ENCODE peak calls at places on chromosomes 1 and 21, in seven cellular contexts. One of them, this sample, is unnamed.

GRCh38 chr1:21289700-21290545 is at the start of gene ECE1:
- DNase-seq in activated CD8-positive, alpha-beta memory T cell treated with anti-CD3 and anti-CD28 coated beads, Interleukin-2, amount 50 U/mL, for 4 hours: peak
- DNase-seq in AG04450: no peak
- DNase-seq in NCI-H1092: no peak
- DNase-seq in DMS153: no peak
- DNase-seq in CD8-positive, alpha-beta T cell: no peak
- DNase-seq in H54: peak
- DNase-seq in this sample: no peak

GRCh38 chr1:2435091-2435490 is 22.7 kb upstream of the PEX10 start:
- DNase-seq in activated CD8-positive, alpha-beta memory T cell treated with anti-CD3 and anti-CD28 coated beads, Interleukin-2, amount 50 U/mL, for 4 hours: no peak
- DNase-seq in AG04450: no peak
- DNase-seq in NCI-H1092: no peak
- DNase-seq in DMS153: no peak
- DNase-seq in CD8-positive, alpha-beta T cell: no peak
- DNase-seq in H54: no peak
- DNase-seq in this sample: no peak

GRCh38 chr1:184665329-184665728 is 89.3 kb downstream of the EDEM3 start:
- DNase-seq in activated CD8-positive, alpha-beta memory T cell treated with anti-CD3 and anti-CD28 coated beads, Interleukin-2, amount 50 U/mL, for 4 hours: no peak
- DNase-seq in AG04450: no peak
- DNase-seq in NCI-H1092: no peak
- DNase-seq in DMS153: no peak
- DNase-seq in CD8-positive, alpha-beta T cell: no peak
- DNase-seq in H54: no peak
- DNase-seq in this sample: no peak

GRCh38 chr1:6917067-6917466 is 131.8 kb downstream of the CAMTA1 start:
- DNase-seq in activated CD8-positive, alpha-beta memory T cell treated with anti-CD3 and anti-CD28 coated beads, Interleukin-2, amount 50 U/mL, for 4 hours: no peak
- DNase-seq in AG04450: no peak
- DNase-seq in NCI-H1092: no peak
- DNase-seq in DMS153: no peak
- DNase-seq in CD8-positive, alpha-beta T cell: no peak
- DNase-seq in H54: no peak
- DNase-seq in this sample: no peak

GRCh38 chr1:2224621-2225020 is 3.5 kb upstream of the SKI start:
- DNase-seq in activated CD8-positive, alpha-beta memory T cell treated with anti-CD3 and anti-CD28 coated beads, Interleukin-2, amount 50 U/mL, for 4 hours: no peak
- DNase-seq in AG04450: no peak
- DNase-seq in NCI-H1092: no peak
- DNase-seq in DMS153: no peak
- DNase-seq in CD8-positive, alpha-beta T cell: no peak
- DNase-seq in H54: no peak
- DNase-seq in this sample: no peak

GRCh38 chr1:184791199-184791935 is 36.7 kb upstream of the EDEM3 start:
- DNase-seq in activated CD8-positive, alpha-beta memory T cell treated with anti-CD3 and anti-CD28 coated beads, Interleukin-2, amount 50 U/mL, for 4 hours: no peak
- DNase-seq in AG04450: peak
- DNase-seq in NCI-H1092: no peak
- DNase-seq in DMS153: no peak
- DNase-seq in CD8-positive, alpha-beta T cell: no peak
- DNase-seq in H54: no peak
- DNase-seq in this sample: no peak

GRCh38 chr1:162136760-162137537 is 67.5 kb downstream of the NOS1AP start:
- DNase-seq in activated CD8-positive, alpha-beta memory T cell treated with anti-CD3 and anti-CD28 coated beads, Interleukin-2, amount 50 U/mL, for 4 hours: no peak
- DNase-seq in AG04450: peak
- DNase-seq in NCI-H1092: no peak
- DNase-seq in DMS153: no peak
- DNase-seq in CD8-positive, alpha-beta T cell: no peak
- DNase-seq in H54: peak
- DNase-seq in this sample: no peak

GRCh38 chr1:16145030-16145987 is 10.6 kb downstream of the EPHA2 start:
- DNase-seq in activated CD8-positive, alpha-beta memory T cell treated with anti-CD3 and anti-CD28 coated beads, Interleukin-2, amount 50 U/mL, for 4 hours: no peak
- DNase-seq in AG04450: peak
- DNase-seq in NCI-H1092: no peak
- DNase-seq in DMS153: peak
- DNase-seq in CD8-positive, alpha-beta T cell: no peak
- DNase-seq in H54: peak
- DNase-seq in this sample: peak

GRCh38 chr1:869499-870244 is 54.1 kb upstream of the SAMD11 start:
- DNase-seq in activated CD8-positive, alpha-beta memory T cell treated with anti-CD3 and anti-CD28 coated beads, Interleukin-2, amount 50 U/mL, for 4 hours: peak
- DNase-seq in AG04450: no peak
- DNase-seq in NCI-H1092: peak
- DNase-seq in DMS153: peak
- DNase-seq in CD8-positive, alpha-beta T cell: peak
- DNase-seq in H54: peak
- DNase-seq in this sample: peak

GRCh38 chr1:226635456-226635941 is 86.9 kb downstream of the STUM start:
- DNase-seq in activated CD8-positive, alpha-beta memory T cell treated with anti-CD3 and anti-CD28 coated beads, Interleukin-2, amount 50 U/mL, for 4 hours: peak
- DNase-seq in AG04450: no peak
- DNase-seq in NCI-H1092: no peak
- DNase-seq in DMS153: no peak
- DNase-seq in CD8-positive, alpha-beta T cell: no peak
- DNase-seq in H54: no peak
- DNase-seq in this sample: no peak

GRCh38 chr1:79215311-79215710 is 208.8 kb upstream of the ADGRL4 start:
- DNase-seq in activated CD8-positive, alpha-beta memory T cell treated with anti-CD3 and anti-CD28 coated beads, Interleukin-2, amount 50 U/mL, for 4 hours: no peak
- DNase-seq in AG04450: no peak
- DNase-seq in NCI-H1092: no peak
- DNase-seq in DMS153: no peak
- DNase-seq in CD8-positive, alpha-beta T cell: no peak
- DNase-seq in H54: no peak
- DNase-seq in this sample: no peak

GRCh38 chr21:42010507-42011493 is 640 bp upstream of the ZBTB21 start:
- DNase-seq in activated CD8-positive, alpha-beta memory T cell treated with anti-CD3 and anti-CD28 coated beads, Interleukin-2, amount 50 U/mL, for 4 hours: peak
- DNase-seq in AG04450: no peak
- DNase-seq in NCI-H1092: peak
- DNase-seq in DMS153: no peak
- DNase-seq in CD8-positive, alpha-beta T cell: no peak
- DNase-seq in H54: peak
- DNase-seq in this sample: peak

GRCh38 chr21:35730325-35730724 is 330.0 kb downstream of the SETD4 start:
- DNase-seq in activated CD8-positive, alpha-beta memory T cell treated with anti-CD3 and anti-CD28 coated beads, Interleukin-2, amount 50 U/mL, for 4 hours: no peak
- DNase-seq in AG04450: no peak
- DNase-seq in NCI-H1092: no peak
- DNase-seq in DMS153: no peak
- DNase-seq in CD8-positive, alpha-beta T cell: no peak
- DNase-seq in H54: no peak
- DNase-seq in this sample: no peak

GRCh38 chr1:152182942-152183341 is 23.9 kb upstream of the RPTN start:
- DNase-seq in activated CD8-positive, alpha-beta memory T cell treated with anti-CD3 and anti-CD28 coated beads, Interleukin-2, amount 50 U/mL, for 4 hours: no peak
- DNase-seq in AG04450: no peak
- DNase-seq in NCI-H1092: no peak
- DNase-seq in DMS153: no peak
- DNase-seq in CD8-positive, alpha-beta T cell: no peak
- DNase-seq in H54: peak
- DNase-seq in this sample: no peak

GRCh38 chr1:32454726-32455125 is 10.1 kb upstream of the ZBTB8B start:
- DNase-seq in activated CD8-positive, alpha-beta memory T cell treated with anti-CD3 and anti-CD28 coated beads, Interleukin-2, amount 50 U/mL, for 4 hours: no peak
- DNase-seq in AG04450: no peak
- DNase-seq in NCI-H1092: peak
- DNase-seq in DMS153: peak
- DNase-seq in CD8-positive, alpha-beta T cell: no peak
- DNase-seq in H54: no peak
- DNase-seq in this sample: peak

GRCh38 chr1:42333662-42334239 is 1.3 kb downstream of the FOXJ3 start:
- DNase-seq in activated CD8-positive, alpha-beta memory T cell treated with anti-CD3 and anti-CD28 coated beads, Interleukin-2, amount 50 U/mL, for 4 hours: no peak
- DNase-seq in AG04450: no peak
- DNase-seq in NCI-H1092: no peak
- DNase-seq in DMS153: no peak
- DNase-seq in CD8-positive, alpha-beta T cell: no peak
- DNase-seq in H54: no peak
- DNase-seq in this sample: no peak

GRCh38 chr1:15345711-15346355 is 63.9 kb upstream of the EFHD2 start:
- DNase-seq in activated CD8-positive, alpha-beta memory T cell treated with anti-CD3 and anti-CD28 coated beads, Interleukin-2, amount 50 U/mL, for 4 hours: peak
- DNase-seq in AG04450: no peak
- DNase-seq in NCI-H1092: no peak
- DNase-seq in DMS153: no peak
- DNase-seq in CD8-positive, alpha-beta T cell: peak
- DNase-seq in H54: no peak
- DNase-seq in this sample: no peak

GRCh38 chr1:18787825-18788385 is 71.6 kb downstream of the TAS1R2 start:
- DNase-seq in activated CD8-positive, alpha-beta memory T cell treated with anti-CD3 and anti-CD28 coated beads, Interleukin-2, amount 50 U/mL, for 4 hours: no peak
- DNase-seq in AG04450: no peak
- DNase-seq in NCI-H1092: no peak
- DNase-seq in DMS153: no peak
- DNase-seq in CD8-positive, alpha-beta T cell: no peak
- DNase-seq in H54: no peak
- DNase-seq in this sample: no peak

GRCh38 chr1:12276225-12276624 is 46.4 kb downstream of the VPS13D start:
- DNase-seq in activated CD8-positive, alpha-beta memory T cell treated with anti-CD3 and anti-CD28 coated beads, Interleukin-2, amount 50 U/mL, for 4 hours: no peak
- DNase-seq in AG04450: no peak
- DNase-seq in NCI-H1092: no peak
- DNase-seq in DMS153: no peak
- DNase-seq in CD8-positive, alpha-beta T cell: no peak
- DNase-seq in H54: no peak
- DNase-seq in this sample: no peak

GRCh38 chr1:204410764-204411450 is 710 bp downstream of the PPP1R15B start:
- DNase-seq in activated CD8-positive, alpha-beta memory T cell treated with anti-CD3 and anti-CD28 coated beads, Interleukin-2, amount 50 U/mL, for 4 hours: peak
- DNase-seq in AG04450: no peak
- DNase-seq in NCI-H1092: no peak
- DNase-seq in DMS153: no peak
- DNase-seq in CD8-positive, alpha-beta T cell: no peak
- DNase-seq in H54: peak
- DNase-seq in this sample: peak

GRCh38 chr21:31220567-31220966 is 123.5 kb downstream of the TIAM1 start:
- DNase-seq in activated CD8-positive, alpha-beta memory T cell treated with anti-CD3 and anti-CD28 coated beads, Interleukin-2, amount 50 U/mL, for 4 hours: no peak
- DNase-seq in AG04450: no peak
- DNase-seq in NCI-H1092: peak
- DNase-seq in DMS153: no peak
- DNase-seq in CD8-positive, alpha-beta T cell: no peak
- DNase-seq in H54: no peak
- DNase-seq in this sample: no peak

GRCh38 chr1:162412002-162412401 is at the start of gene SH2D1B:
- DNase-seq in activated CD8-positive, alpha-beta memory T cell treated with anti-CD3 and anti-CD28 coated beads, Interleukin-2, amount 50 U/mL, for 4 hours: no peak
- DNase-seq in AG04450: no peak
- DNase-seq in NCI-H1092: no peak
- DNase-seq in DMS153: no peak
- DNase-seq in CD8-positive, alpha-beta T cell: no peak
- DNase-seq in H54: peak
- DNase-seq in this sample: no peak

GRCh38 chr1:100862591-100862990 is 32.1 kb downstream of the EXTL2 start:
- DNase-seq in activated CD8-positive, alpha-beta memory T cell treated with anti-CD3 and anti-CD28 coated beads, Interleukin-2, amount 50 U/mL, for 4 hours: no peak
- DNase-seq in AG04450: peak
- DNase-seq in NCI-H1092: no peak
- DNase-seq in DMS153: no peak
- DNase-seq in CD8-positive, alpha-beta T cell: no peak
- DNase-seq in H54: no peak
- DNase-seq in this sample: no peak

GRCh38 chr1:182279724-182280506 is 111.7 kb downstream of the GLUL start:
- DNase-seq in activated CD8-positive, alpha-beta memory T cell treated with anti-CD3 and anti-CD28 coated beads, Interleukin-2, amount 50 U/mL, for 4 hours: no peak
- DNase-seq in AG04450: no peak
- DNase-seq in NCI-H1092: peak
- DNase-seq in DMS153: peak
- DNase-seq in CD8-positive, alpha-beta T cell: no peak
- DNase-seq in H54: no peak
- DNase-seq in this sample: peak

GRCh38 chr21:46009951-46010655 is 28.5 kb downstream of the COL6A1 start:
- DNase-seq in activated CD8-positive, alpha-beta memory T cell treated with anti-CD3 and anti-CD28 coated beads, Interleukin-2, amount 50 U/mL, for 4 hours: no peak
- DNase-seq in AG04450: no peak
- DNase-seq in NCI-H1092: no peak
- DNase-seq in DMS153: no peak
- DNase-seq in CD8-positive, alpha-beta T cell: no peak
- DNase-seq in H54: no peak
- DNase-seq in this sample: no peak

GRCh38 chr1:216599851-216600250 is 123.4 kb downstream of the ESRRG start:
- DNase-seq in activated CD8-positive, alpha-beta memory T cell treated with anti-CD3 and anti-CD28 coated beads, Interleukin-2, amount 50 U/mL, for 4 hours: no peak
- DNase-seq in AG04450: no peak
- DNase-seq in NCI-H1092: no peak
- DNase-seq in DMS153: no peak
- DNase-seq in CD8-positive, alpha-beta T cell: no peak
- DNase-seq in H54: no peak
- DNase-seq in this sample: no peak

GRCh38 chr21:23639726-23640125 is 1967.6 kb downstream of the MRPL39 start:
- DNase-seq in activated CD8-positive, alpha-beta memory T cell treated with anti-CD3 and anti-CD28 coated beads, Interleukin-2, amount 50 U/mL, for 4 hours: no peak
- DNase-seq in AG04450: no peak
- DNase-seq in NCI-H1092: no peak
- DNase-seq in DMS153: no peak
- DNase-seq in CD8-positive, alpha-beta T cell: no peak
- DNase-seq in H54: no peak
- DNase-seq in this sample: no peak

GRCh38 chr1:58837886-58838285 is 54.0 kb upstream of the JUN start:
- DNase-seq in activated CD8-positive, alpha-beta memory T cell treated with anti-CD3 and anti-CD28 coated beads, Interleukin-2, amount 50 U/mL, for 4 hours: no peak
- DNase-seq in AG04450: no peak
- DNase-seq in NCI-H1092: no peak
- DNase-seq in DMS153: no peak
- DNase-seq in CD8-positive, alpha-beta T cell: no peak
- DNase-seq in H54: no peak
- DNase-seq in this sample: peak

GRCh38 chr21:42403611-42404231 is at the start of gene UBASH3A:
- DNase-seq in activated CD8-positive, alpha-beta memory T cell treated with anti-CD3 and anti-CD28 coated beads, Interleukin-2, amount 50 U/mL, for 4 hours: peak
- DNase-seq in AG04450: no peak
- DNase-seq in NCI-H1092: no peak
- DNase-seq in DMS153: no peak
- DNase-seq in CD8-positive, alpha-beta T cell: peak
- DNase-seq in H54: no peak
- DNase-seq in this sample: no peak

GRCh38 chr1:84294751-84295150 is 6.8 kb upstream of the SAMD13 start:
- DNase-seq in activated CD8-positive, alpha-beta memory T cell treated with anti-CD3 and anti-CD28 coated beads, Interleukin-2, amount 50 U/mL, for 4 hours: no peak
- DNase-seq in AG04450: no peak
- DNase-seq in NCI-H1092: no peak
- DNase-seq in DMS153: no peak
- DNase-seq in CD8-positive, alpha-beta T cell: no peak
- DNase-seq in H54: no peak
- DNase-seq in this sample: no peak

GRCh38 chr21:31064803-31065202 is 26.5 kb upstream of the KRTAP19-8 start:
- DNase-seq in activated CD8-positive, alpha-beta memory T cell treated with anti-CD3 and anti-CD28 coated beads, Interleukin-2, amount 50 U/mL, for 4 hours: no peak
- DNase-seq in AG04450: no peak
- DNase-seq in NCI-H1092: no peak
- DNase-seq in DMS153: no peak
- DNase-seq in CD8-positive, alpha-beta T cell: no peak
- DNase-seq in H54: no peak
- DNase-seq in this sample: no peak

GRCh38 chr1:162285149-162285561 is 91.5 kb downstream of the SPATA46 start:
- DNase-seq in activated CD8-positive, alpha-beta memory T cell treated with anti-CD3 and anti-CD28 coated beads, Interleukin-2, amount 50 U/mL, for 4 hours: no peak
- DNase-seq in AG04450: no peak
- DNase-seq in NCI-H1092: peak
- DNase-seq in DMS153: peak
- DNase-seq in CD8-positive, alpha-beta T cell: no peak
- DNase-seq in H54: no peak
- DNase-seq in this sample: peak

GRCh38 chr1:4711191-4711915 is 56.9 kb downstream of the AJAP1 start:
- DNase-seq in activated CD8-positive, alpha-beta memory T cell treated with anti-CD3 and anti-CD28 coated beads, Interleukin-2, amount 50 U/mL, for 4 hours: no peak
- DNase-seq in AG04450: no peak
- DNase-seq in NCI-H1092: no peak
- DNase-seq in DMS153: peak
- DNase-seq in CD8-positive, alpha-beta T cell: no peak
- DNase-seq in H54: no peak
- DNase-seq in this sample: no peak

GRCh38 chr1:15617874-15618684 is 821 bp downstream of the DDI2 start:
- DNase-seq in activated CD8-positive, alpha-beta memory T cell treated with anti-CD3 and anti-CD28 coated beads, Interleukin-2, amount 50 U/mL, for 4 hours: no peak
- DNase-seq in AG04450: no peak
- DNase-seq in NCI-H1092: peak
- DNase-seq in DMS153: no peak
- DNase-seq in CD8-positive, alpha-beta T cell: no peak
- DNase-seq in H54: no peak
- DNase-seq in this sample: peak

GRCh38 chr1:182347019-182347418 is 44.6 kb downstream of the GLUL start:
- DNase-seq in activated CD8-positive, alpha-beta memory T cell treated with anti-CD3 and anti-CD28 coated beads, Interleukin-2, amount 50 U/mL, for 4 hours: no peak
- DNase-seq in AG04450: no peak
- DNase-seq in NCI-H1092: no peak
- DNase-seq in DMS153: peak
- DNase-seq in CD8-positive, alpha-beta T cell: no peak
- DNase-seq in H54: no peak
- DNase-seq in this sample: no peak